ENCODE peak calls at places on chromosomes 6 and 20, in nine cellular contexts. R is CD8-positive, alpha-beta T cell; V is dorsolateral prefrontal cortex; M is AG10803; J is bronchial epithelial cell; K is thoracic aorta; X is fibroblast of lung; F is A549; W is fibroblast of pulmonary artery. D is an unnamed sample.

GRCh38 chr20:24497851-24498250 is 28.4 kb downstream of the SYNDIG1 start:
- DNase-seq in R (no peak), V (no peak), M (no peak), J (peak; percentile 64), K (no peak), X (peak; percentile 53), F (no peak), W (peak; percentile 7), D (no peak)

GRCh38 chr6:87118054-87118453 is 23.1 kb upstream of the CGA start:
- DNase-seq in R (no peak), V (no peak), M (no peak), J (peak; percentile 93), K (no peak), X (peak; percentile 38), F (no peak), W (no peak), D (no peak)

GRCh38 chr20:14544688-14545087 is 207.3 kb upstream of the FLRT3 start:
- DNase-seq in R (no peak), V (no peak), M (no peak), J (no peak), K (no peak), X (no peak), F (no peak), W (no peak), D (no peak)

GRCh38 chr6:34986845-34987246 is 97.8 kb downstream of the ANKS1A start:
- DNase-seq in R (peak; percentile 61), V (peak; percentile 56), M (peak; percentile 82), J (peak; percentile 53), K (no peak), X (peak; percentile 74), F (peak; percentile 61), W (peak; percentile 90), D (peak; percentile 57)

GRCh38 chr6:10412165-10412947 is 2.5 kb downstream of the TFAP2A start:
- DNase-seq in R (peak; percentile 29), V (no peak), M (peak; percentile 73), J (peak; percentile 70), K (no peak), X (peak; percentile 27), F (peak; percentile 56), W (peak; percentile 75), D (no peak)

GRCh38 chr20:45465492-45466266 is 3.9 kb upstream of the WFDC2 start:
- DNase-seq in R (no peak), V (no peak), M (no peak), J (no peak), K (no peak), X (no peak), F (no peak), W (no peak), D (no peak)

GRCh38 chr6:33082702-33083101 is 6.9 kb downstream of the HLA-DPB1 start:
- DNase-seq in R (no peak), V (no peak), M (peak; percentile 10), J (no peak), K (no peak), X (peak; percentile 10), F (peak; percentile 24), W (no peak), D (no peak)

GRCh38 chr20:44858959-44859358 is 26.5 kb upstream of the YWHAB start:
- DNase-seq in R (no peak), V (no peak), M (no peak), J (no peak), K (no peak), X (no peak), F (no peak), W (no peak), D (no peak)

GRCh38 chr20:49888341-49889244 is 26.7 kb downstream of the SPATA2 start:
- DNase-seq in R (peak; percentile 61), V (peak; percentile 85), M (peak; percentile 47), J (peak; percentile 34), K (no peak), X (peak; percentile 49), F (peak; percentile 77), W (peak; percentile 66), D (no peak)

GRCh38 chr6:128899651-128900050 is 16.7 kb downstream of the LAMA2 start:
- DNase-seq in R (no peak), V (no peak), M (peak; percentile 53), J (no peak), K (no peak), X (peak; percentile 64), F (no peak), W (peak; percentile 57), D (no peak)

GRCh38 chr6:148736779-148737412 is 9.9 kb upstream of the UST start:
- DNase-seq in R (no peak), V (no peak), M (no peak), J (peak; percentile 35), K (no peak), X (no peak), F (no peak), W (no peak), D (no peak)

GRCh38 chr6:82040405-82041221 is 206.9 kb downstream of the IBTK start:
- DNase-seq in R (no peak), V (no peak), M (peak; percentile 68), J (peak; percentile 49), K (no peak), X (peak; percentile 48), F (peak; percentile 6), W (peak; percentile 76), D (no peak)

GRCh38 chr6:91611190-91611589 is 1024.3 kb upstream of the MAP3K7 start:
- DNase-seq in R (no peak), V (no peak), M (no peak), J (no peak), K (no peak), X (no peak), F (no peak), W (no peak), D (no peak)

GRCh38 chr20:25207149-25207959 is 11.8 kb downstream of the ENTPD6 start:
- DNase-seq in R (no peak), V (no peak), M (no peak), J (no peak), K (no peak), X (no peak), F (no peak), W (no peak), D (no peak)

GRCh38 chr20:43456809-43457639 is 672 bp upstream of the SRSF6 start:
- DNase-seq in R (peak; percentile 84), V (peak; percentile 96), M (peak; percentile 90), J (peak; percentile 85), K (peak; percentile 83), X (peak; percentile 92), F (peak; percentile 96), W (peak; percentile 95), D (peak; percentile 86)

GRCh38 chr6:85364354-85364753 is 85.5 kb upstream of the NT5E start:
- DNase-seq in R (no peak), V (no peak), M (peak; percentile 29), J (peak; percentile 95), K (no peak), X (peak; percentile 76), F (peak; percentile 14), W (peak; percentile 37), D (no peak)

GRCh38 chr6:113047932-113048331 is 700.8 kb downstream of the RFPL4B start:
- DNase-seq in R (no peak), V (no peak), M (peak; percentile 66), J (no peak), K (no peak), X (peak; percentile 70), F (no peak), W (no peak), D (no peak)

GRCh38 chr20:34515484-34516037 is 661 bp upstream of the DYNLRB1 start:
- DNase-seq in R (peak; percentile 68), V (peak; percentile 74), M (no peak), J (peak; percentile 74), K (no peak), X (peak; percentile 56), F (no peak), W (peak; percentile 51), D (peak; percentile 77)

DNA sequence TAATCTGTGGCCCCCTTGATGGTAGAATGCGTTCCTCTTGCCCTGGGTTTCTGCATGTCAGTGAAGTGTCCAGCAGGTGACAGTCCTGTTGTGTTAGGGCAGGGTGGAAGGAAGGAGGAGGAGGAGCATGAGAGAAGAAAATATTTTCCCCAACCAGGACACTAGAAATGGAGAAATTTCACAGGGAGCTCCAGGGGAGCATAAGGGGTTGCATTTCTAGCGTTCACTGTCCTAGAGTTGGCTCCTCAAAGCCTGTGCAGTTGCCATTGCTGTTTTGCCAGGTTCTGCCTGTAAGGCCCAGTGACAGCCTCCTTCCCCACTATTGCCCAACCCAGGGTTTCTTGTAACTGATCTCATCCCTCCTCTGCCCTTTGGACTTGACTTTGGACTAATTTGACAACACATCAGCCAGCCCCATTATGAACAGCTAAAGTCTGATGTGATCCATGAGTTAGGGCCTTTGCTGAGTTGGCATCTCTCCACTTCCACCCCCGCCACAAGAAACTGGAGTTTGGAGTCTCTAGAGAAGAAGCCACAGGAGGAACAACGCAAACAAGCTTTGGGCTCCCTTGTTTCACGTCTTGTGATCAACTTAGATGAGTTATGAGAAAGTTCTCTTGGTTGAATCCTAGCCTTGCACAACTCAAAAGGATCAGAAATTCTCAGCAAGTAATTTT is 14.0 kb upstream of the FAM50B start:
- DNase-seq in R (no peak), V (no peak), M (peak; percentile 52), J (no peak), K (no peak), X (no peak), F (no peak), W (peak; percentile 55), D (no peak)
- TF ChIP-seq CTCF in R (no peak), V (no peak), M (peak; percentile 13), J (no peak), K (no peak), X (no peak), F (peak; percentile 26), W (no peak), D (no peak)

GRCh38 chr20:63472159-63472811 is at the start of gene KCNQ2:
- DNase-seq in R (no peak), V (no peak), M (no peak), J (no peak), K (no peak), X (no peak), F (no peak), W (no peak), D (no peak)
- H3K4me3 ChIP-seq in R (no peak within 1 kb of the TSS), V (peak within 1 kb of the TSS; percentile 34), M (no peak within 1 kb of the TSS), J (no peak within 1 kb of the TSS), K (peak within 1 kb of the TSS; percentile 11), X (no peak within 1 kb of the TSS), F (peak within 1 kb of the TSS; percentile 46), W (no peak within 1 kb of the TSS), D (no peak within 1 kb of the TSS)

DNA sequence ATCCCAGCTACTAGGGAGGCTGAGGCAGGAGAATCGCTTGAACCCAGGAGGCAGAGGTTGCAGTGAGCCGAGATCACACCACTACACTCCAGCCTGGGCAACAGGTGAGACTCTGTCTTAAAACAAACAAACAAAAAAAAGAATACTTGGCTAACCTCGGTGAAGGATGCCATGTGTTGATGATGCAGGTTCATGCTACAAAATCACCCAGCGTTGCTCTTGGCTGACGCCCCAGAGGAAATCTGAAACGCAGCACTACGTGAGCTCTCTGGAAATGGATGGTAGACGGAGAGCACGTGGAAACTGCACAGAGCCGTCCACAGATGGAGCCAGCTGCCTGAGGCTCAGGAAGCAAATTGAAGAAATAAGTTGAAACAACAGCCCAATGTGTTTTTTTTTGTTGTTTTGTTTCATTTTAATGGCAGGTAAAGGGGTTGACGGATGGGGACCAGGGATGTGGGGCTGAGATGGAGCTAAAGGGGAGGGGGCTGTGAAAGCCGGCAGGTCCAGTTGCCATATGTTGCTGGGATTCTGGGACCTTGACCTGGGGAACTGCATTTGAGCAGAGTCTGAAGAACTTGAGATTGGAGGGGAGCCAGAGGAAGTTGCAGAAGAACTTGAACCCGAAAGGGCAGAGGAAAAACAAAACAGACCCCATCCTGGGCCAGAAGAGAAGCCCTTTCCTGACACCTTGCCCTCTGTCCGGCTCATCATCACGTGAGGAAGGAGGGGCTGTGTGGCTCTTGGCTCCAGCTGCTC is 12.8 kb upstream of the MANBAL start:
- DNase-seq in R (no peak), V (peak; percentile 37), M (peak; percentile 76), J (peak; percentile 77), K (no peak), X (peak; percentile 83), F (no peak), W (peak; percentile 86), D (peak; percentile 59)
- TF ChIP-seq CTCF in R (no peak), V (no peak), M (peak; percentile 62), J (peak; percentile 61), K (peak; percentile 39), X (peak; percentile 56), F (peak; percentile 42), W (peak; percentile 47), D (no peak)

GRCh38 chr6:2791124-2792050 is 26.2 kb downstream of the WRNIP1 start:
- DNase-seq in R (peak; percentile 46), V (peak; percentile 54), M (peak; percentile 91), J (peak; percentile 88), K (no peak), X (peak; percentile 81), F (peak; percentile 74), W (peak; percentile 89), D (peak; percentile 85)
- H3K4me3 ChIP-seq in R (no peak overlapping the region), V (no peak overlapping the region), M (peak overlapping the region; percentile 29), J (no peak overlapping the region), K (peak overlapping the region; percentile 59), X (peak overlapping the region; percentile 40), F (no peak overlapping the region), W (no peak overlapping the region), D (no peak overlapping the region)

D was measured in mucosa of descending colon.